ENCODE peak calls at places on chromosome 19, in nine cellular contexts. One of them, this sample, is unnamed.

GRCh38 chr19:4807188-4807587 is 15.7 kb downstream of the FEM1A start:
- DNase-seq in PC-3: no peak
- DNase-seq in GM23338: no peak
- DNase-seq in GM23248: no peak
- DNase-seq in OCI-LY7: peak; percentile 69
- DNase-seq in HCT116: no peak
- DNase-seq in MM.1S: no peak
- DNase-seq in hepatocyte: no peak
- DNase-seq in SK-N-SH: no peak
- DNase-seq in this sample: no peak

GRCh38 chr19:39145180-39145953 is 19.8 kb downstream of the PAK4 start:
- DNase-seq in PC-3: no peak
- DNase-seq in GM23338: no peak
- DNase-seq in GM23248: no peak
- DNase-seq in OCI-LY7: no peak
- DNase-seq in HCT116: no peak
- DNase-seq in MM.1S: no peak
- DNase-seq in hepatocyte: peak; percentile 71
- DNase-seq in SK-N-SH: no peak
- DNase-seq in this sample: no peak

GRCh38 chr19:44576843-44577565 is 36.4 kb upstream of the IGSF23 start:
- DNase-seq in PC-3: peak; percentile 71
- DNase-seq in GM23338: peak; percentile 84
- DNase-seq in GM23248: peak; percentile 58
- DNase-seq in OCI-LY7: peak; percentile 41
- DNase-seq in HCT116: peak; percentile 39
- DNase-seq in MM.1S: peak; percentile 70
- DNase-seq in hepatocyte: peak; percentile 84
- DNase-seq in SK-N-SH: peak; percentile 32
- DNase-seq in this sample: peak; percentile 58

GRCh38 chr19:39474139-39474620 is 6.5 kb upstream of the TIMM50 start:
- DNase-seq in PC-3: peak; percentile 26
- DNase-seq in GM23338: peak; percentile 87
- DNase-seq in GM23248: peak; percentile 49
- DNase-seq in OCI-LY7: peak; percentile 65
- DNase-seq in HCT116: no peak
- DNase-seq in MM.1S: peak; percentile 18
- DNase-seq in hepatocyte: peak; percentile 74
- DNase-seq in SK-N-SH: peak; percentile 91
- DNase-seq in this sample: peak; percentile 77

GRCh38 chr19:42269518-42270345 is 680 bp downstream of the CIC start:
- DNase-seq in PC-3: no peak
- DNase-seq in GM23338: no peak
- DNase-seq in GM23248: peak; percentile 52
- DNase-seq in OCI-LY7: no peak
- DNase-seq in HCT116: no peak
- DNase-seq in MM.1S: no peak
- DNase-seq in hepatocyte: no peak
- DNase-seq in SK-N-SH: no peak
- DNase-seq in this sample: no peak

GRCh38 chr19:14113762-14114414 is 3.7 kb downstream of the PRKACA start:
- DNase-seq in PC-3: peak; percentile 40
- DNase-seq in GM23338: peak; percentile 57
- DNase-seq in GM23248: no peak
- DNase-seq in OCI-LY7: peak; percentile 31
- DNase-seq in HCT116: peak; percentile 87
- DNase-seq in MM.1S: no peak
- DNase-seq in hepatocyte: peak; percentile 6
- DNase-seq in SK-N-SH: no peak
- DNase-seq in this sample: no peak

GRCh38 chr19:5104871-5105351 is 136.0 kb downstream of the KDM4B start:
- DNase-seq in PC-3: no peak
- DNase-seq in GM23338: no peak
- DNase-seq in GM23248: no peak
- DNase-seq in OCI-LY7: no peak
- DNase-seq in HCT116: no peak
- DNase-seq in MM.1S: no peak
- DNase-seq in hepatocyte: peak; percentile 45
- DNase-seq in SK-N-SH: no peak
- DNase-seq in this sample: no peak

GRCh38 chr19:12939292-12939606 is 840 bp downstream of the CALR start:
- DNase-seq in PC-3: peak; percentile 18
- DNase-seq in GM23338: no peak
- DNase-seq in GM23248: peak; percentile 90
- DNase-seq in OCI-LY7: peak; percentile 66
- DNase-seq in HCT116: no peak
- DNase-seq in MM.1S: peak; percentile 64
- DNase-seq in hepatocyte: no peak
- DNase-seq in SK-N-SH: no peak
- DNase-seq in this sample: peak; percentile 31

GRCh38 chr19:30555075-30555787 is 183.0 kb downstream of the ZNF536 start:
- DNase-seq in PC-3: no peak
- DNase-seq in GM23338: no peak
- DNase-seq in GM23248: no peak
- DNase-seq in OCI-LY7: no peak
- DNase-seq in HCT116: no peak
- DNase-seq in MM.1S: no peak
- DNase-seq in hepatocyte: no peak
- DNase-seq in SK-N-SH: peak; percentile 60
- DNase-seq in this sample: no peak

GRCh38 chr19:30082611-30083010 is 140.6 kb downstream of the URI1 start:
- DNase-seq in PC-3: no peak
- DNase-seq in GM23338: no peak
- DNase-seq in GM23248: no peak
- DNase-seq in OCI-LY7: no peak
- DNase-seq in HCT116: no peak
- DNase-seq in MM.1S: no peak
- DNase-seq in hepatocyte: no peak
- DNase-seq in SK-N-SH: no peak
- DNase-seq in this sample: no peak

GRCh38 chr19:51456541-51457290 is 1.5 kb downstream of the SIGLEC8 start:
- DNase-seq in PC-3: no peak
- DNase-seq in GM23338: no peak
- DNase-seq in GM23248: no peak
- DNase-seq in OCI-LY7: no peak
- DNase-seq in HCT116: no peak
- DNase-seq in MM.1S: no peak
- DNase-seq in hepatocyte: no peak
- DNase-seq in SK-N-SH: no peak
- DNase-seq in this sample: no peak

GRCh38 chr19:51458899-51459592 is 792 bp upstream of the SIGLEC8 start:
- DNase-seq in PC-3: no peak
- DNase-seq in GM23338: no peak
- DNase-seq in GM23248: no peak
- DNase-seq in OCI-LY7: no peak
- DNase-seq in HCT116: no peak
- DNase-seq in MM.1S: no peak
- DNase-seq in hepatocyte: no peak
- DNase-seq in SK-N-SH: no peak
- DNase-seq in this sample: no peak

GRCh38 chr19:51460164-51460992 is 2.1 kb upstream of the SIGLEC8 start:
- DNase-seq in PC-3: peak; percentile 20
- DNase-seq in GM23338: peak; percentile 77
- DNase-seq in GM23248: peak; percentile 29
- DNase-seq in OCI-LY7: peak; percentile 43
- DNase-seq in HCT116: no peak
- DNase-seq in MM.1S: no peak
- DNase-seq in hepatocyte: no peak
- DNase-seq in SK-N-SH: peak; percentile 58
- DNase-seq in this sample: peak; percentile 13

GRCh38 chr19:51457351-51458013 is 772 bp downstream of the SIGLEC8 start:
- DNase-seq in PC-3: no peak
- DNase-seq in GM23338: no peak
- DNase-seq in GM23248: no peak
- DNase-seq in OCI-LY7: no peak
- DNase-seq in HCT116: no peak
- DNase-seq in MM.1S: no peak
- DNase-seq in hepatocyte: no peak
- DNase-seq in SK-N-SH: no peak
- DNase-seq in this sample: no peak

DNA sequence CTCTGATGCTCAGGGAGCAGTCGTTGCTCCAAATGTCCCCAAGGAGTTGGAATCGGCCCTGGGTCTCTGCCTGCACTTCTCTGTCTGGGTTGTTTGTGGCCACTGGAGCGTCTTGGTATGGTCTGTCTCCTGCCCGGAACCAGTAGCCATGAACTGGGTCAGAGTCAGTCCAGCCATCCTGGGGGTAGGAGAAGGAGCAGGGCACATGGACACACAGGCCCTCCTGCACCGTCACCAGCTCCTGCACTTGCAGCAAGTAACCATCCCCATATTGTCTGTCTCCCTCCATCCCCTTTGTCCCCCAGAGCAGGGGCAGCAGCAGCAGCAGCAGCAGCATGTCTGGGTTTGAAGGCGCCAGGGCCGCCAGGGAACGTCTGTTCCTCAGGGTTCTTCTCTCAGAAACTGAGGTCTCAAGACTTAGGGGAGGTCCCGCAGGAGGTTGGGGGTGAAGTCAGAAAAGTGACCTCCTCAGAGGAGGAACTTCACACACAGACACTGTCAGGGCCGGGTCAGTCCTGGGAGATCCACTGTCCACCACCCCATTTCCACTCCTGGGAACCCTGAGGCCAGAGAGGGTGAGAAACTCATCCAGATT is at the start of gene SIGLEC8:
- DNase-seq in PC-3: no peak
- DNase-seq in GM23338: no peak
- DNase-seq in GM23248: no peak
- DNase-seq in OCI-LY7: no peak
- DNase-seq in HCT116: no peak
- DNase-seq in MM.1S: no peak
- DNase-seq in hepatocyte: no peak
- DNase-seq in SK-N-SH: no peak
- DNase-seq in this sample: no peak
- TF ChIP-seq EZH2phosphoT487 in PC-3: no peak
- TF ChIP-seq EZH2phosphoT487 in GM23338: no peak
- TF ChIP-seq EZH2phosphoT487 in GM23248: no peak
- TF ChIP-seq EZH2phosphoT487 in OCI-LY7: no peak
- TF ChIP-seq EZH2phosphoT487 in HCT116: no peak
- TF ChIP-seq EZH2phosphoT487 in MM.1S: no peak
- TF ChIP-seq EZH2phosphoT487 in hepatocyte: no peak
- TF ChIP-seq EZH2phosphoT487 in SK-N-SH: no peak
- TF ChIP-seq EZH2phosphoT487 in this sample: no peak

GRCh38 chr19:40805258-40805868 is 6.4 kb downstream of the EGLN2 start:
- DNase-seq in PC-3: no peak
- DNase-seq in GM23338: no peak
- DNase-seq in GM23248: no peak
- DNase-seq in OCI-LY7: no peak
- DNase-seq in HCT116: no peak
- DNase-seq in MM.1S: no peak
- DNase-seq in hepatocyte: no peak
- DNase-seq in SK-N-SH: no peak
- DNase-seq in this sample: no peak

GRCh38 chr19:40802300-40803169 is 3.5 kb downstream of the EGLN2 start:
- DNase-seq in PC-3: no peak
- DNase-seq in GM23338: no peak
- DNase-seq in GM23248: peak; percentile 35
- DNase-seq in OCI-LY7: peak; percentile 35
- DNase-seq in HCT116: no peak
- DNase-seq in MM.1S: no peak
- DNase-seq in hepatocyte: no peak
- DNase-seq in SK-N-SH: peak; percentile 67
- DNase-seq in this sample: no peak

GRCh38 chr19:40803170-40803856 is 4.3 kb downstream of the EGLN2 start:
- DNase-seq in PC-3: no peak
- DNase-seq in GM23338: no peak
- DNase-seq in GM23248: no peak
- DNase-seq in OCI-LY7: no peak
- DNase-seq in HCT116: no peak
- DNase-seq in MM.1S: no peak
- DNase-seq in hepatocyte: no peak
- DNase-seq in SK-N-SH: no peak
- DNase-seq in this sample: no peak

GRCh38 chr19:40804783-40805242 is 5.8 kb downstream of the EGLN2 start:
- DNase-seq in PC-3: no peak
- DNase-seq in GM23338: no peak
- DNase-seq in GM23248: peak; percentile 24
- DNase-seq in OCI-LY7: peak; percentile 31
- DNase-seq in HCT116: no peak
- DNase-seq in MM.1S: no peak
- DNase-seq in hepatocyte: no peak
- DNase-seq in SK-N-SH: no peak
- DNase-seq in this sample: no peak

GRCh38 chr19:40803857-40804782 is 5.1 kb downstream of the EGLN2 start:
- DNase-seq in PC-3: peak; percentile 10
- DNase-seq in GM23338: peak; percentile 56
- DNase-seq in GM23248: no peak
- DNase-seq in OCI-LY7: peak; percentile 88
- DNase-seq in HCT116: no peak
- DNase-seq in MM.1S: peak; percentile 24
- DNase-seq in hepatocyte: no peak
- DNase-seq in SK-N-SH: no peak
- DNase-seq in this sample: no peak
- TF ChIP-seq EZH2phosphoT487 in PC-3: no peak
- TF ChIP-seq EZH2phosphoT487 in GM23338: no peak
- TF ChIP-seq EZH2phosphoT487 in GM23248: no peak
- TF ChIP-seq EZH2phosphoT487 in OCI-LY7: no peak
- TF ChIP-seq EZH2phosphoT487 in HCT116: no peak
- TF ChIP-seq EZH2phosphoT487 in MM.1S: no peak
- TF ChIP-seq EZH2phosphoT487 in hepatocyte: no peak
- TF ChIP-seq EZH2phosphoT487 in SK-N-SH: no peak
- TF ChIP-seq EZH2phosphoT487 in this sample: no peak

DNA sequence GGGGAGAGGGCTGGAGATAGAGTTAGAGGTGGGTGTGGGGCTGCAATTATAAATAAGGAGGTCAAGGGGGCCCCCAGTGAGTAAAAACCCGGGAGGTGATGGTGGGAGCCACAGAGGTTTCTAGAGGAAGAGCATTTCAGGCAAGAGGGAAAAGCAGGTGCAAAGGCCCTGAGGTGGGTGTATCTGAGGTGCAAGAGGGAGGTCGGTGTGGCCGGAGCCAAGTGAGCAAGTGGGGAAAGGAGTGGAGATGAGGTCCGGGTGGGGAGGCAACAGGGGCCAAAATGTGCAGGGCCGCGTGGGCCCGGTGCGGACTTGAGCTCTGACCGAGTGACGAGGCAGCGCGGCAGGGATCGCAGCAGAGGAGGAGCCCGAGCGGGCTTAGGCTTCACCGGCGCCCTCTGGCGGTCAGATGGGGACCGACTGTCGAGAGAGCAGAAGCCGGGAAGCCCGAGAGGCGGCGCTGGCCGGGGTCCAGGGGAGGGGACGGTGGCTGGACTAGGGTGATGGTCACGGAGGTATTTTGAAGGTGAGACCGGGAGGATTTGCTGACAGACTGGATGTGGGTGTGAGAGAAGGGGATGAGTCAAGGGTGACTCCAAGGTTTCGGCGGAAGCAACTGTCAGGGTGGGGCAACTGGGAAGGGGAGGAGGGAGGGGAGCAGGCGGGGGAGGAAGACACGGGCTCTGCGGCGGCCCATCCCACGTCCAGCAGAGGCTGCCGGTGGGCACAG is 17.7 kb upstream of the SPACA4 start:
- DNase-seq in PC-3: peak; percentile 94
- DNase-seq in GM23338: peak; percentile 97
- DNase-seq in GM23248: peak; percentile 94
- DNase-seq in OCI-LY7: peak; percentile 87
- DNase-seq in HCT116: peak; percentile 88
- DNase-seq in MM.1S: peak; percentile 84
- DNase-seq in hepatocyte: peak; percentile 96
- DNase-seq in SK-N-SH: peak; percentile 92
- DNase-seq in this sample: peak; percentile 95
- TF ChIP-seq EZH2phosphoT487 in PC-3: no peak
- TF ChIP-seq EZH2phosphoT487 in GM23338: no peak
- TF ChIP-seq EZH2phosphoT487 in GM23248: no peak
- TF ChIP-seq EZH2phosphoT487 in OCI-LY7: no peak
- TF ChIP-seq EZH2phosphoT487 in HCT116: no peak
- TF ChIP-seq EZH2phosphoT487 in MM.1S: no peak
- TF ChIP-seq EZH2phosphoT487 in hepatocyte: no peak
- TF ChIP-seq EZH2phosphoT487 in SK-N-SH: no peak
- TF ChIP-seq EZH2phosphoT487 in this sample: no peak

GRCh38 chr19:18313398-18313797 is 9.5 kb downstream of the LSM4 start:
- DNase-seq in PC-3: no peak
- DNase-seq in GM23338: no peak
- DNase-seq in GM23248: no peak
- DNase-seq in OCI-LY7: no peak
- DNase-seq in HCT116: no peak
- DNase-seq in MM.1S: no peak
- DNase-seq in hepatocyte: no peak
- DNase-seq in SK-N-SH: no peak
- DNase-seq in this sample: no peak
- TF ChIP-seq EZH2phosphoT487 in PC-3: no peak
- TF ChIP-seq EZH2phosphoT487 in GM23338: no peak
- TF ChIP-seq EZH2phosphoT487 in GM23248: no peak
- TF ChIP-seq EZH2phosphoT487 in OCI-LY7: no peak
- TF ChIP-seq EZH2phosphoT487 in HCT116: no peak
- TF ChIP-seq EZH2phosphoT487 in MM.1S: no peak
- TF ChIP-seq EZH2phosphoT487 in hepatocyte: no peak
- TF ChIP-seq EZH2phosphoT487 in SK-N-SH: no peak
- TF ChIP-seq EZH2phosphoT487 in this sample: no peak